ENCODE peak calls at places on chromosome 15, in four cellular contexts. W is OCI-LY7, K is endothelial cell of umbilical vein, V is neuronal stem cell. Q is an unnamed sample.

GRCh38 chr15:60835974-60836373 is 357.0 kb upstream of the ICE2 start:
- DNase-seq in K (no peak), V (no peak), W (no peak), Q (no peak)

GRCh38 chr15:22917556-22917955 is 62.6 kb downstream of the CYFIP1 start:
- DNase-seq in V (no peak), K (no peak), W (no peak), Q (no peak)

GRCh38 chr15:59892995-59893394 is 111.1 kb upstream of the FOXB1 start:
- DNase-seq in W (no peak), V (peak; percentile 51), K (no peak), Q (peak; percentile 6)

GRCh38 chr15:70127797-70128756 is 30.4 kb upstream of the TLE3 start:
- DNase-seq in K (no peak), V (no peak), W (no peak), Q (no peak)

GRCh38 chr15:61974759-61975158 is 85.5 kb downstream of the VPS13C start:
- DNase-seq in K (peak; percentile 8), W (no peak), V (no peak), Q (no peak)

GRCh38 chr15:36449084-36449661 is 130.3 kb upstream of the CDIN1 start:
- DNase-seq in W (no peak), K (no peak), V (peak; percentile 32), Q (no peak)

GRCh38 chr15:100958326-100959065 is 39.3 kb downstream of the LRRK1 start:
- DNase-seq in V (no peak), K (peak; percentile 50), W (no peak), Q (no peak)

GRCh38 chr15:68352401-68353062 is 75.0 kb downstream of the FEM1B start:
- DNase-seq in W (peak; percentile 48), K (peak; percentile 98), V (no peak), Q (peak; percentile 6)

GRCh38 chr15:56160966-56161365 is 82.7 kb downstream of the RFX7 start:
- DNase-seq in K (no peak), W (no peak), V (no peak), Q (no peak)
- H3K27ac ChIP-seq in K (no peak overlapping the region), W (no peak overlapping the region), V (no peak overlapping the region), Q (no peak overlapping the region)

GRCh38 chr15:74201656-74202420 is 749 bp downstream of the STRA6 start:
- DNase-seq in V (no peak), W (no peak), K (no peak), Q (no peak)
- H2AFZ ChIP-seq in V (peak overlapping the region; percentile 81), W (no peak overlapping the region), K (no peak overlapping the region), Q (no peak overlapping the region)

GRCh38 chr15:42707873-42708544 is 28.9 kb downstream of the CDAN1 start:
- DNase-seq in V (no peak), W (no peak), K (peak; percentile 47), Q (no peak)
- H3K27ac ChIP-seq in V (no peak overlapping the region), W (no peak overlapping the region), K (peak overlapping the region; percentile 7), Q (no peak overlapping the region)

GRCh38 chr15:74642724-74643367 is 27.2 kb downstream of the CLK3 start:
- DNase-seq in V (no peak), W (no peak), K (peak; percentile 87), Q (no peak)

GRCh38 chr15:74643368-74644204 is 27.9 kb downstream of the CLK3 start:
- DNase-seq in K (no peak), V (no peak), W (no peak), Q (no peak)

GRCh38 chr15:74642328-74642723 is 26.7 kb downstream of the CLK3 start:
- DNase-seq in V (no peak), W (no peak), K (no peak), Q (no peak)

GRCh38 chr15:74635228-74635627 is 19.6 kb downstream of the CLK3 start:
- DNase-seq in W (peak; percentile 81), K (peak; percentile 76), V (peak; percentile 54), Q (peak; percentile 73)

GRCh38 chr15:74641151-74641550 is 25.5 kb downstream of the CLK3 start:
- DNase-seq in V (no peak), K (peak; percentile 59), W (no peak), Q (no peak)
- H2AFZ ChIP-seq in V (no peak overlapping the region), K (no peak overlapping the region), W (no peak overlapping the region), Q (no peak overlapping the region)

GRCh38 chr15:40327338-40327917 is 3.9 kb downstream of the INAFM2 start:
- DNase-seq in K (no peak), V (no peak), W (no peak), Q (no peak)

GRCh38 chr15:40328176-40328575 is 4.7 kb downstream of the INAFM2 start:
- DNase-seq in V (no peak), W (no peak), K (peak; percentile 39), Q (no peak)

GRCh38 chr15:40329804-40330203 is 6.3 kb downstream of the INAFM2 start:
- DNase-seq in W (no peak), K (no peak), V (no peak), Q (no peak)

GRCh38 chr15:40330368-40330836 is 6.9 kb downstream of the INAFM2 start:
- DNase-seq in K (no peak), W (no peak), V (no peak), Q (no peak)

GRCh38 chr15:40328711-40329240 is 5.3 kb downstream of the INAFM2 start:
- DNase-seq in K (peak; percentile 12), V (no peak), W (no peak), Q (no peak)
- H3K27ac ChIP-seq in K (peak overlapping the region; percentile 55), V (no peak overlapping the region), W (no peak overlapping the region), Q (no peak overlapping the region)

DNA sequence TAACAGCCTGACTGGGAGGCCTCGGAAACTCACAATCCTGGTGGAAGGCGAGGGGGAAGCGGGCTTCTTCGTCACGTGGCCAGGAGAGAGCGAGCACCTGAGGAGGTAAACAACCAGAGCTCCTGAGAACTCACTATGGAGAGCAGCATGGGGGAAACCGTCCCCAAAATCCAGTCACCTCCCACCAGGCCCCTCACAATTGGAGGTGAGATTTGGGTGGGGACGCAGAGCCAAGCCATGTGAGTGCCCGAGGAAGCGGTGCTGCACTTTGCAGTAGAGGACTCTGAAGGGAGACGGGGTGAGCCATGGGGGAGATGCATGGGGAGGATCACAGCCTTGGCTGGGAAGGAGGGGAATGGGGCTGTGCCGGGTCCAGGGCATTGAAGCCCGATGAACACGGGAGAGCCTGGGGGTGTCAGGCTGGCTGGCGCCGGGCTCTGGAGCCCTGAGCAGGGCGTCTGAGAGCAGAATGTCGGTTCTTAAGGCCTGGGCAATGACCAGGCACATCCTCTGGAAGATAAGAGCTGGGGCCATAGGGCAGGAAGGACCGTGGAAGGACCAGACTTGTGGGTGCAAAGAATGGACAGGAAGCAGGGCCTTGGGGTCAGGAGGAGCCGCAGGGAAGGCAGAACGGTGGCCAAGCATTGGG is 117.7 kb downstream of the GABRG3 start:
- DNase-seq in K (no peak), W (no peak), V (no peak), Q (no peak)
- H2AFZ ChIP-seq in K (no peak overlapping the region), W (no peak overlapping the region), V (no peak overlapping the region), Q (no peak overlapping the region)

GRCh38 chr15:85545185-85545584 is 164.8 kb downstream of the AKAP13 start:
- DNase-seq in K (no peak), V (no peak), W (no peak), Q (no peak)
- H3K27ac ChIP-seq in K (no peak overlapping the region), V (no peak overlapping the region), W (no peak overlapping the region), Q (no peak overlapping the region)